ENCODE peak calls at places on chromosomes 7 and 10, in six cellular contexts. One of them, this sample, is unnamed.

GRCh38 chr7:101974365-101974764 is 156.9 kb downstream of the CUX1 start:
- DNase-seq in foreskin keratinocyte: no peak
- DNase-seq in progenitor cell of endocrine pancreas: no peak
- DNase-seq in AG09319: no peak
- DNase-seq in LNCaP clone FGC: no peak
- DNase-seq in left ventricle myocardium inferior: no peak
- DNase-seq in this sample: no peak

GRCh38 chr10:50593523-50593922 is 30.2 kb downstream of the SGMS1 start:
- DNase-seq in foreskin keratinocyte: no peak
- DNase-seq in progenitor cell of endocrine pancreas: no peak
- DNase-seq in AG09319: no peak
- DNase-seq in LNCaP clone FGC: no peak
- DNase-seq in left ventricle myocardium inferior: no peak
- DNase-seq in this sample: no peak

GRCh38 chr7:142855756-142856564 is 1.1 kb downstream of the EPHB6 start:
- DNase-seq in foreskin keratinocyte: no peak
- DNase-seq in progenitor cell of endocrine pancreas: no peak
- DNase-seq in AG09319: no peak
- DNase-seq in LNCaP clone FGC: no peak
- DNase-seq in left ventricle myocardium inferior: peak; percentile 56
- DNase-seq in this sample: peak; percentile 69

GRCh38 chr10:127850944-127851343 is 41.8 kb downstream of the CLRN3 start:
- DNase-seq in foreskin keratinocyte: no peak
- DNase-seq in progenitor cell of endocrine pancreas: no peak
- DNase-seq in AG09319: no peak
- DNase-seq in LNCaP clone FGC: no peak
- DNase-seq in left ventricle myocardium inferior: no peak
- DNase-seq in this sample: no peak

GRCh38 chr10:80506189-80506575 is 31.5 kb upstream of the SH2D4B start:
- DNase-seq in foreskin keratinocyte: peak; percentile 97
- DNase-seq in progenitor cell of endocrine pancreas: no peak
- DNase-seq in AG09319: no peak
- DNase-seq in LNCaP clone FGC: no peak
- DNase-seq in left ventricle myocardium inferior: no peak
- DNase-seq in this sample: no peak

GRCh38 chr7:38318803-38319416 is 45.5 kb upstream of the TARP start:
- DNase-seq in foreskin keratinocyte: peak; percentile 26
- DNase-seq in progenitor cell of endocrine pancreas: no peak
- DNase-seq in AG09319: peak; percentile 61
- DNase-seq in LNCaP clone FGC: peak; percentile 83
- DNase-seq in left ventricle myocardium inferior: no peak
- DNase-seq in this sample: peak; percentile 36

GRCh38 chr10:96695366-96695765 is 24.9 kb downstream of the PIK3AP1 start:
- DNase-seq in foreskin keratinocyte: no peak
- DNase-seq in progenitor cell of endocrine pancreas: no peak
- DNase-seq in AG09319: no peak
- DNase-seq in LNCaP clone FGC: no peak
- DNase-seq in left ventricle myocardium inferior: no peak
- DNase-seq in this sample: no peak

GRCh38 chr10:85124592-85124991 is 796.2 kb downstream of the CCSER2 start:
- DNase-seq in foreskin keratinocyte: peak; percentile 2
- DNase-seq in progenitor cell of endocrine pancreas: no peak
- DNase-seq in AG09319: no peak
- DNase-seq in LNCaP clone FGC: no peak
- DNase-seq in left ventricle myocardium inferior: no peak
- DNase-seq in this sample: no peak

GRCh38 chr10:17473228-17473950 is 19.0 kb upstream of the ST8SIA6 start:
- DNase-seq in foreskin keratinocyte: no peak
- DNase-seq in progenitor cell of endocrine pancreas: no peak
- DNase-seq in AG09319: no peak
- DNase-seq in LNCaP clone FGC: no peak
- DNase-seq in left ventricle myocardium inferior: no peak
- DNase-seq in this sample: no peak

GRCh38 chr7:909358-910329 is 33.3 kb downstream of the GET4 start:
- DNase-seq in foreskin keratinocyte: no peak
- DNase-seq in progenitor cell of endocrine pancreas: no peak
- DNase-seq in AG09319: no peak
- DNase-seq in LNCaP clone FGC: no peak
- DNase-seq in left ventricle myocardium inferior: peak; percentile 77
- DNase-seq in this sample: peak; percentile 70

GRCh38 chr7:23012797-23013714 is 874 bp downstream of the HYCC1 start:
- DNase-seq in foreskin keratinocyte: no peak
- DNase-seq in progenitor cell of endocrine pancreas: peak; percentile 47
- DNase-seq in AG09319: no peak
- DNase-seq in LNCaP clone FGC: no peak
- DNase-seq in left ventricle myocardium inferior: peak; percentile 33
- DNase-seq in this sample: no peak

GRCh38 chr10:18797286-18797685 is 138.1 kb downstream of the ARL5B start:
- DNase-seq in foreskin keratinocyte: peak; percentile 21
- DNase-seq in progenitor cell of endocrine pancreas: no peak
- DNase-seq in AG09319: no peak
- DNase-seq in LNCaP clone FGC: no peak
- DNase-seq in left ventricle myocardium inferior: no peak
- DNase-seq in this sample: no peak

GRCh38 chr10:1015688-1016087 is 10.0 kb downstream of the IDI2 start:
- DNase-seq in foreskin keratinocyte: no peak
- DNase-seq in progenitor cell of endocrine pancreas: no peak
- DNase-seq in AG09319: no peak
- DNase-seq in LNCaP clone FGC: no peak
- DNase-seq in left ventricle myocardium inferior: no peak
- DNase-seq in this sample: no peak

GRCh38 chr7:92973964-92974363 is 137.6 kb upstream of the CDK6 start:
- DNase-seq in foreskin keratinocyte: peak; percentile 64
- DNase-seq in progenitor cell of endocrine pancreas: no peak
- DNase-seq in AG09319: no peak
- DNase-seq in LNCaP clone FGC: no peak
- DNase-seq in left ventricle myocardium inferior: no peak
- DNase-seq in this sample: no peak

GRCh38 chr7:73526892-73527821 is 5.1 kb upstream of the BAZ1B start:
- DNase-seq in foreskin keratinocyte: no peak
- DNase-seq in progenitor cell of endocrine pancreas: no peak
- DNase-seq in AG09319: no peak
- DNase-seq in LNCaP clone FGC: no peak
- DNase-seq in left ventricle myocardium inferior: no peak
- DNase-seq in this sample: no peak

GRCh38 chr7:88217675-88218427 is 2.0 kb downstream of the SRI start:
- DNase-seq in foreskin keratinocyte: no peak
- DNase-seq in progenitor cell of endocrine pancreas: no peak
- DNase-seq in AG09319: no peak
- DNase-seq in LNCaP clone FGC: no peak
- DNase-seq in left ventricle myocardium inferior: no peak
- DNase-seq in this sample: no peak

GRCh38 chr7:11193131-11193867 is 219.6 kb downstream of the PHF14 start:
- DNase-seq in foreskin keratinocyte: no peak
- DNase-seq in progenitor cell of endocrine pancreas: no peak
- DNase-seq in AG09319: peak; percentile 28
- DNase-seq in LNCaP clone FGC: peak; percentile 54
- DNase-seq in left ventricle myocardium inferior: no peak
- DNase-seq in this sample: peak; percentile 56

GRCh38 chr7:135706858-135707569 is 21.0 kb downstream of the SLC13A4 start:
- DNase-seq in foreskin keratinocyte: peak; percentile 68
- DNase-seq in progenitor cell of endocrine pancreas: no peak
- DNase-seq in AG09319: no peak
- DNase-seq in LNCaP clone FGC: no peak
- DNase-seq in left ventricle myocardium inferior: no peak
- DNase-seq in this sample: no peak

GRCh38 chr7:126700807-126701604 is 551.7 kb downstream of the GRM8 start:
- DNase-seq in foreskin keratinocyte: peak; percentile 91
- DNase-seq in progenitor cell of endocrine pancreas: no peak
- DNase-seq in AG09319: peak; percentile 31
- DNase-seq in LNCaP clone FGC: no peak
- DNase-seq in left ventricle myocardium inferior: no peak
- DNase-seq in this sample: no peak

GRCh38 chr7:154347867-154348266 is 295.7 kb downstream of the DPP6 start:
- DNase-seq in foreskin keratinocyte: no peak
- DNase-seq in progenitor cell of endocrine pancreas: no peak
- DNase-seq in AG09319: no peak
- DNase-seq in LNCaP clone FGC: no peak
- DNase-seq in left ventricle myocardium inferior: no peak
- DNase-seq in this sample: no peak

GRCh38 chr7:93799750-93800357 is 90.7 kb downstream of the TFPI2 start:
- DNase-seq in foreskin keratinocyte: no peak
- DNase-seq in progenitor cell of endocrine pancreas: no peak
- DNase-seq in AG09319: no peak
- DNase-seq in LNCaP clone FGC: no peak
- DNase-seq in left ventricle myocardium inferior: no peak
- DNase-seq in this sample: no peak

GRCh38 chr10:13815766-13816165 is 229.0 kb downstream of the PRPF18 start:
- DNase-seq in foreskin keratinocyte: peak; percentile 32
- DNase-seq in progenitor cell of endocrine pancreas: no peak
- DNase-seq in AG09319: peak; percentile 18
- DNase-seq in LNCaP clone FGC: no peak
- DNase-seq in left ventricle myocardium inferior: no peak
- DNase-seq in this sample: no peak

GRCh38 chr10:70557086-70557845 is 45.3 kb downstream of the PRF1 start:
- DNase-seq in foreskin keratinocyte: no peak
- DNase-seq in progenitor cell of endocrine pancreas: no peak
- DNase-seq in AG09319: no peak
- DNase-seq in LNCaP clone FGC: no peak
- DNase-seq in left ventricle myocardium inferior: no peak
- DNase-seq in this sample: no peak

GRCh38 chr7:37694208-37695080 is 10.9 kb downstream of the GPR141 start:
- DNase-seq in foreskin keratinocyte: no peak
- DNase-seq in progenitor cell of endocrine pancreas: no peak
- DNase-seq in AG09319: no peak
- DNase-seq in LNCaP clone FGC: no peak
- DNase-seq in left ventricle myocardium inferior: peak; percentile 26
- DNase-seq in this sample: no peak

GRCh38 chr10:100183482-100183881 is 2.3 kb downstream of the ERLIN1 start:
- DNase-seq in foreskin keratinocyte: no peak
- DNase-seq in progenitor cell of endocrine pancreas: no peak
- DNase-seq in AG09319: no peak
- DNase-seq in LNCaP clone FGC: peak; percentile 40
- DNase-seq in left ventricle myocardium inferior: no peak
- DNase-seq in this sample: no peak

GRCh38 chr10:31467791-31468535 is 148.9 kb downstream of the ZEB1 start:
- DNase-seq in foreskin keratinocyte: peak; percentile 9
- DNase-seq in progenitor cell of endocrine pancreas: no peak
- DNase-seq in AG09319: no peak
- DNase-seq in LNCaP clone FGC: peak; percentile 56
- DNase-seq in left ventricle myocardium inferior: no peak
- DNase-seq in this sample: no peak
- TF ChIP-seq CTCF in foreskin keratinocyte: peak; percentile 79
- TF ChIP-seq CTCF in progenitor cell of endocrine pancreas: peak; percentile 56
- TF ChIP-seq CTCF in AG09319: no peak
- TF ChIP-seq CTCF in LNCaP clone FGC: peak; percentile 98
- TF ChIP-seq CTCF in left ventricle myocardium inferior: peak; percentile 67
- TF ChIP-seq CTCF in this sample: no peak

DNA sequence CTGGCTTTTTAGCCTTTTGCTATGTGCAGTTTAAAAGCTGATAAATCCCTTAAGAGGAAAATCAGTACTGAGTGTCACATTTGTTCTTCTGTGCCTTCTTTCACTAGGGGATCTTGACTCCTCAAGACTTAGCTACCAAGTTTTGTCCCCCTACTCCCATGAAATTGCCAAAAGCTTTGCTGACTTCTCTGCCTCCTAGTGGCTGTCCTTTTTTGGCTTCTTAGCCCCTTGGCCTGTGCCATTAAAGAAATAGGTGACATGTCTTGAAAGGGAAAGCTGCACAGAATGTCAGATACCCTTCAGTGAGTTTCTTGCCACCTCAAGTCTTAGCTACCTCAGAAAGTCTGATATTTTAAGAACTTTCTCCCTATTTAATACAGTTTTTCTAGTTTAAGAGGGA is 10.5 kb downstream of the MKLN1 start:
- DNase-seq in foreskin keratinocyte: no peak
- DNase-seq in progenitor cell of endocrine pancreas: no peak
- DNase-seq in AG09319: no peak
- DNase-seq in LNCaP clone FGC: no peak
- DNase-seq in left ventricle myocardium inferior: no peak
- DNase-seq in this sample: no peak
- TF ChIP-seq CTCF in foreskin keratinocyte: no peak
- TF ChIP-seq CTCF in progenitor cell of endocrine pancreas: no peak
- TF ChIP-seq CTCF in AG09319: no peak
- TF ChIP-seq CTCF in LNCaP clone FGC: no peak
- TF ChIP-seq CTCF in left ventricle myocardium inferior: no peak
- TF ChIP-seq CTCF in this sample: no peak

DNA sequence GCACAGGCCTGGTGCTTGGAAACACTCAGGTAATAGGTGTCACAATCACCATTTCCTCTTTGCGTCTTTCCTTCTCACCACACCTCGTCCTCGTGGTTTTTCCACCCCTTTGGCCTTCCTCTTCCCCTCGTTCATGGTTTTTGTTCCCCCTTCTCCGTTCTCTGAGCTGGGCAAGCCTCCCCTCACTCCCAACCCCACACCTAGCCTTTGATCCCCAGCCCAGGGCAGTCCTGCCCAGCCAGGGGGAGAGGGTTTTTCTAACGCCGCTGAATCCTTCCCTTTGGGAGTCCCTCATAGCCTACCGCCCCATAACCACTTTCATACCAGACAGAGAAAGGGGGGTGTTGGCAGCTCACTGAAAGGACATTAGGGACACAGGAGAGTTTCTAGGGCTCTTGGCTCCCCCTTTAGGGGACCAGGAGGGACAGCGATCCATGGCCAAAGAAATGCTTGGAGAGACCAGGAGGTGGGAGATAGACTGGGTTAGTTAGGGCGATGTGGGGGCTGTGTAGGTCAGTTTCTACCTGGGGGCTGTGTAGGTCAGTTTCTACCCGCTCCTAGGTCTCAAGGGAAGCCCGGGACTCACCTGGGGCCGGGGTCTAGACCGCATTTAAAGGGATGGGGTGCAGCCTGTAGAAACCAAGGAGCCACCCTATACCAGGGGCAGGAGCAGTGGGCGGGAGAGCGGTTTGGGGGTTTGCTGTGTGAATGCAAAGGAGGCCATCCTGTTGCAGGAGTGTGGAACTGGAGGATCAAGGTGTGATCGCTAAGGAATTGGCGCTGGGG is 1.4 kb downstream of the EPHB4 start:
- DNase-seq in foreskin keratinocyte: no peak
- DNase-seq in progenitor cell of endocrine pancreas: no peak
- DNase-seq in AG09319: no peak
- DNase-seq in LNCaP clone FGC: no peak
- DNase-seq in left ventricle myocardium inferior: no peak
- DNase-seq in this sample: no peak
- TF ChIP-seq CTCF in foreskin keratinocyte: peak; percentile 50
- TF ChIP-seq CTCF in progenitor cell of endocrine pancreas: peak; percentile 35
- TF ChIP-seq CTCF in AG09319: peak; percentile 59
- TF ChIP-seq CTCF in LNCaP clone FGC: peak; percentile 33
- TF ChIP-seq CTCF in left ventricle myocardium inferior: no peak
- TF ChIP-seq CTCF in this sample: no peak

DNA sequence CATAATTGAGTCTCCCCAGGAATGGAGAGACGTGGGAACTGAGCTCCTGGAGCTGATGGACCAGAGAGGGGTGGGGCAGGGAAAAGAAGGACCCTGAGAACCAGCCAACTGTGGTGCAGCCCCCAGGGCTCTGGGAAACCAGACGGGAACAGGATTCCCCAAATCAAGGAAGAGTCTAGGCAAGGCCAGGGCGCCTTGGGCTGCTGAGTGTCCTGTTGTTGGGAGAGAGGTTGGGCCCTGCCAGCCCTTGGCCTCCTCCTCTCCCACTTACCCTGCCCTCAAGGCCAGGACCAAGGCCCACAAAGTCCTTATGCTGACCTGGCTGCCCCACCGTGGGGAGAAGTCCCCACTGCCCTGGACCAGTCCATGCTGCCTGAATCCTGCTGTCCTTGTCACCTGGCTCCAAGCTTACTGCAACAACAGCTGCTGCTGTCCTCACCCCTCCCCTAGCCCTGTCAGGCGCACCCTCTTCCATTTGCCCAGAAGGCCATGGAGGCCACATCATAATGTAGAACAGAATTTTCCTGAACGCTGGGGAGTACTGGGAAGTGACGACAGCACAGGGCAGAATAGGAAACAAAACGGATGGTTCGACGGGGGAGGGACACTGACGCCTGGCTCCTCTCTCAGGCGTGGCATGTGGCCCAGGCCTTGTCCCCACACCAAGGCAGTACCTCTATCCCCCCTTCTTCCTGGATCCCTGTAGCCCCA is 132.9 kb upstream of the ZMIZ1 start:
- DNase-seq in foreskin keratinocyte: no peak
- DNase-seq in progenitor cell of endocrine pancreas: no peak
- DNase-seq in AG09319: no peak
- DNase-seq in LNCaP clone FGC: no peak
- DNase-seq in left ventricle myocardium inferior: no peak
- DNase-seq in this sample: no peak
- TF ChIP-seq CTCF in foreskin keratinocyte: no peak
- TF ChIP-seq CTCF in progenitor cell of endocrine pancreas: no peak
- TF ChIP-seq CTCF in AG09319: no peak
- TF ChIP-seq CTCF in LNCaP clone FGC: no peak
- TF ChIP-seq CTCF in left ventricle myocardium inferior: no peak
- TF ChIP-seq CTCF in this sample: no peak